ENCODE peak calls at places on chromosomes 13 and 19, in four cellular contexts. C is adrenal gland, N is HS-27A, S is germinal center. Z is an unnamed sample.

GRCh38 chr19:1000095-1000494 is at the start of gene GRIN3B:
- DNase-seq in S (peak), N (no peak), C (no peak), Z (peak)

GRCh38 chr13:49108204-49108603 is 111.9 kb upstream of the MLNR start:
- DNase-seq in C (no peak), S (no peak), N (no peak), Z (no peak)

GRCh38 chr19:18672606-18673337 is 10.7 kb upstream of the CRTC1 start:
- DNase-seq in N (no peak), C (no peak), S (no peak), Z (peak)

GRCh38 chr19:29690842-29691241 is 24.2 kb downstream of the C19orf12 start:
- DNase-seq in C (no peak), S (no peak), N (no peak), Z (no peak)

GRCh38 chr13:78147905-78148304 is 229.3 kb upstream of the EDNRB start:
- DNase-seq in S (no peak), N (peak), C (no peak), Z (no peak)

GRCh38 chr13:43042410-43042921 is 19.1 kb downstream of the DNAJC15 start:
- DNase-seq in C (no peak), N (no peak), S (no peak), Z (no peak)

GRCh38 chr19:57105976-57106610 is 13.7 kb upstream of the USP29 start:
- DNase-seq in N (no peak), C (no peak), S (no peak), Z (no peak)

GRCh38 chr19:56126983-56127780 is 6.1 kb upstream of the ZNF787 start:
- DNase-seq in N (no peak), C (no peak), S (no peak), Z (no peak)

GRCh38 chr13:22960827-22961226 is 220.0 kb upstream of the SGCG start:
- DNase-seq in S (no peak), C (no peak), N (no peak), Z (no peak)

GRCh38 chr19:40420766-40421467 is 4.9 kb downstream of the SERTAD1 start:
- DNase-seq in N (peak), S (peak), C (peak), Z (peak)

GRCh38 chr13:98576215-98576945 is 527 bp downstream of the STK24 start:
- DNase-seq in S (peak), C (peak), N (no peak), Z (peak)

GRCh38 chr19:53422551-53422950 is 9.2 kb upstream of the ZNF761 start:
- DNase-seq in C (no peak), S (no peak), N (no peak), Z (no peak)

GRCh38 chr13:43023244-43023931 is at the start of gene DNAJC15:
- DNase-seq in C (peak), N (no peak), S (peak), Z (peak)

GRCh38 chr19:56139847-56140582 is 1.1 kb upstream of the ZNF444 start:
- DNase-seq in S (no peak), N (no peak), C (no peak), Z (no peak)

GRCh38 chr19:1698636-1699035 is 46.2 kb upstream of the TCF3 start:
- DNase-seq in C (no peak), N (no peak), S (no peak), Z (no peak)

GRCh38 chr19:41426952-41427646 is at the start of gene B3GNT8:
- DNase-seq in S (no peak), C (peak), N (no peak), Z (peak)

GRCh38 chr19:55423225-55423967 is 15.8 kb upstream of the UBE2S start:
- DNase-seq in C (no peak), N (no peak), S (no peak), Z (no peak)

GRCh38 chr13:98466634-98467236 is 110.2 kb downstream of the STK24 start:
- DNase-seq in S (no peak), N (no peak), C (peak), Z (no peak)

GRCh38 chr13:54367639-54368271 is 1339.1 kb downstream of the OLFM4 start:
- DNase-seq in C (no peak), N (no peak), S (no peak), Z (no peak)

GRCh38 chr13:111659842-111660241 is 339.4 kb downstream of the TEX29 start:
- DNase-seq in N (no peak), S (no peak), C (no peak), Z (no peak)

GRCh38 chr19:13031917-13032623 is 36.8 kb downstream of the NFIX start:
- DNase-seq in C (no peak), S (no peak), N (no peak), Z (peak)

GRCh38 chr13:111610077-111610476 is 289.6 kb downstream of the TEX29 start:
- DNase-seq in S (no peak), C (no peak), N (no peak), Z (no peak)

GRCh38 chr19:48553676-48554384 is 1.9 kb downstream of the SULT2B1 start:
- DNase-seq in N (peak), C (peak), S (no peak), Z (peak)

GRCh38 chr13:43095771-43096719 is 72.7 kb downstream of the DNAJC15 start:
- DNase-seq in N (no peak), S (no peak), C (no peak), Z (no peak)

GRCh38 chr19:42292042-42292960 is 9.6 kb upstream of the PRR19 start:
- DNase-seq in N (no peak), C (no peak), S (no peak), Z (no peak)

Z was measured in thyroid gland.